ENCODE peak calls at places on chromosomes 11 and 22, in four cellular contexts. P, X, H and S are unnamed samples.

GRCh38 chr11:20000393-20001134 is 159.7 kb downstream of the DBX1 start:
- DNase-seq in P (no peak), X (no peak), H (no peak), S (no peak)

GRCh38 chr11:95465887-95466286 is 234.9 kb upstream of the SESN3 start:
- DNase-seq in P (no peak), X (no peak), H (no peak), S (no peak)

GRCh38 chr11:65116370-65117205 is 913 bp downstream of the ZNHIT2 start:
- DNase-seq in P (no peak), X (peak; percentile 45), H (no peak), S (peak; percentile 48)

GRCh38 chr11:6259638-6260019 is at the start of gene CCKBR:
- DNase-seq in P (no peak), X (no peak), H (no peak), S (no peak)

GRCh38 chr22:25102722-25103121 is 96.9 kb upstream of the CRYBB3 start:
- DNase-seq in P (no peak), X (no peak), H (no peak), S (no peak)

GRCh38 chr22:42676059-42676607 is 26.9 kb upstream of the CYB5R3 start:
- DNase-seq in P (no peak), X (peak; percentile 78), H (no peak), S (peak; percentile 94)

GRCh38 chr11:60950933-60951610 is 904 bp downstream of the SLC15A3 start:
- DNase-seq in P (no peak), X (no peak), H (peak; percentile 56), S (peak; percentile 24)

GRCh38 chr11:131511794-131512193 is 141.4 kb downstream of the NTM start:
- DNase-seq in P (no peak), X (no peak), H (peak; percentile 32), S (no peak)

GRCh38 chr11:126925321-126926093 is 75.1 kb downstream of the KIRREL3 start:
- DNase-seq in P (no peak), X (no peak), H (no peak), S (no peak)

GRCh38 chr11:126361400-126361799 is 5.9 kb downstream of the ST3GAL4 start:
- DNase-seq in P (no peak), X (no peak), H (no peak), S (no peak)

GRCh38 chr11:111565111-111565720 is 24.7 kb downstream of the LAYN start:
- DNase-seq in P (peak; percentile 50), X (peak; percentile 86), H (peak; percentile 56), S (peak; percentile 83)

GRCh38 chr11:135035282-135035681 is 623.2 kb upstream of the B3GAT1 start:
- DNase-seq in P (no peak), X (no peak), H (no peak), S (no peak)

GRCh38 chr11:135036488-135037297 is 624.7 kb upstream of the B3GAT1 start:
- DNase-seq in P (no peak), X (no peak), H (no peak), S (no peak)

GRCh38 chr11:135037828-135038227 is 625.8 kb upstream of the B3GAT1 start:
- DNase-seq in P (no peak), X (no peak), H (no peak), S (no peak)

GRCh38 chr11:135033545-135033944 is 621.5 kb upstream of the B3GAT1 start:
- DNase-seq in P (no peak), X (no peak), H (no peak), S (no peak)
- TF ChIP-seq CTCF in P (no peak), X (no peak), H (no peak), S (no peak)

DNA sequence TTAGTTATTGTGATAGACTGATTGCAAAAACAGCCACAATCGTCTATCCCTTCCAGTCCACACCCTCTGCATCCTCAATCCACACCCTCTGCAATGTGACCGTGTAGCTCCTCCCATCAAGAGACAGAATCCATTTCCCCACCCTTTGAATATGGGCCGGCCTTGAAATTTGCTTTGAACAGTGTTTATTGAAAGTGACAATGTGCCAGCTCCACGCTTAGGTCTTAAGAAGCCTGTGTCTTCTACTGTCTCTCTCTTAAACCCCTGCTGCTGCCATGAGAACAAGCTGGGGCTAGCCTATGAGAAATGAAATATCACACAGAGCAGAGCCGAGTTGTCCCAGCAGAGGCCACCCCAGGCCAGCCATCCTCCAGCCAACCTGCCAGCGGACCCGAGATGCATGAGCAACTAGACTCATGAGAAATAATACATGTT is 22.3 kb upstream of the MICAL2 start:
- DNase-seq in P (no peak), X (peak; percentile 68), H (no peak), S (peak; percentile 75)
- TF ChIP-seq CTCF in P (peak; percentile 18), X (peak; percentile 43), H (no peak), S (peak; percentile 45)

GRCh38 chr11:133530501-133530835 is 1.8 kb downstream of the OPCML start:
- DNase-seq in P (no peak), X (no peak), H (no peak), S (no peak)
- TF ChIP-seq CTCF in P (no peak), X (no peak), H (no peak), S (no peak)

GRCh38 chr11:43576834-43577521 is 103.6 kb upstream of the HSD17B12 start:
- DNase-seq in P (no peak), X (peak; percentile 62), H (peak; percentile 66), S (peak; percentile 42)
- TF ChIP-seq CTCF in P (no peak), X (peak; percentile 35), H (no peak), S (peak; percentile 40)

DNA sequence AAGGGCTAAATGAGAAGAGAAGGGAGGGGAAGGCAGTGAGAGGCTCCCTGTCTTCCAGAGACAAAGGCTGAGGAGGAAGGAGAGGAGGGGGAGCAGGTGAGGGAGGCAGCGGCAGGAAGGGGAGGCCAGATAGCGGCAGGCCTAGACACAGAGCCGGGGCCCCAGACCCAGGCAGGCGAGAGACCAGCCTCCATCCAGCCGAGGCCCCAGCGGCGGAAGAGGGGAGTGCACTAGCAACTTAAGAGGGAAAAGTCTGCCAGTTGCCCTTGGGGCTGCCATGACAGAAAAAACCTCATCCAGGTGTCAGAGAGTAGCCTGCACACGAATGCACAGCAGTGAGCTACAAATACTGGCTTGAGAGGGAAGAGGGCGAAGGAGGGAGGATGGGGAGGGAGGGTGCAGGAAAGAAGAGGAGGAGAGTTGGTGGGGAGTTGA is 46.7 kb downstream of the IGLL1 start:
- DNase-seq in P (no peak), X (peak; percentile 46), H (no peak), S (peak; percentile 21)
- TF ChIP-seq CTCF in P (no peak), X (peak; percentile 46), H (no peak), S (peak; percentile 51)

GRCh38 chr11:133122260-133122659 is 410.0 kb downstream of the OPCML start:
- DNase-seq in P (no peak), X (no peak), H (no peak), S (no peak)
- TF ChIP-seq CTCF in P (no peak), X (no peak), H (no peak), S (no peak)

DNA sequence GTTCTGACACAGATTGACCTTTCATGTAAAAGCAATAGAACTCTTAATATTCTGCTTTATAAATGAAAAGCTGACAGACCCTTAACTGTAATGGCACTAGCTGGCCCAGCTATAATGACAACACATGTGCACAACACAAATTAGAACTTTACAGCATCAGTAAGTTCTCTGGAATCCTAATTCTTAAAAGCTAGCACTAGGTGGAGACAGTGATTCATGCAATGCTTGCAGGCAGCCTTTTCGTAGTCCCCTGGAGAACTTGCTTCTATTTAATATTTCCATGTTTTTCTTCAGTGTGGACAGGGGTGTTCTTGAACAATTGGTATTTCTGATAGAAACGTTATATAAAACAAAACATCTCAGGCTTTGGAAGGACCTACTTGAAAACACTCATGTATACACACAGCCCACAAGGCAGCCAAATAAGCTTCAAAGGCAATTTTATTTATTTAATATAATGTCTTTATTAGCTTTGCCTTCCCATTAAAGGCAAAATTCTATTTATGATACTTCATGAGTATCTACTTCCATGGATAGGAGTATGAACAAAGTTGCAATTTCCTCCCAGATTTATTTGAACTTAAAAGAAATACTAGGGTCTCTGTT is 374.3 kb upstream of the MPPED2 start:
- DNase-seq in P (no peak), X (peak; percentile 78), H (peak; percentile 3), S (peak; percentile 16)
- TF ChIP-seq CTCF in P (no peak), X (peak; percentile 70), H (peak; percentile 20), S (peak; percentile 32)

DNA sequence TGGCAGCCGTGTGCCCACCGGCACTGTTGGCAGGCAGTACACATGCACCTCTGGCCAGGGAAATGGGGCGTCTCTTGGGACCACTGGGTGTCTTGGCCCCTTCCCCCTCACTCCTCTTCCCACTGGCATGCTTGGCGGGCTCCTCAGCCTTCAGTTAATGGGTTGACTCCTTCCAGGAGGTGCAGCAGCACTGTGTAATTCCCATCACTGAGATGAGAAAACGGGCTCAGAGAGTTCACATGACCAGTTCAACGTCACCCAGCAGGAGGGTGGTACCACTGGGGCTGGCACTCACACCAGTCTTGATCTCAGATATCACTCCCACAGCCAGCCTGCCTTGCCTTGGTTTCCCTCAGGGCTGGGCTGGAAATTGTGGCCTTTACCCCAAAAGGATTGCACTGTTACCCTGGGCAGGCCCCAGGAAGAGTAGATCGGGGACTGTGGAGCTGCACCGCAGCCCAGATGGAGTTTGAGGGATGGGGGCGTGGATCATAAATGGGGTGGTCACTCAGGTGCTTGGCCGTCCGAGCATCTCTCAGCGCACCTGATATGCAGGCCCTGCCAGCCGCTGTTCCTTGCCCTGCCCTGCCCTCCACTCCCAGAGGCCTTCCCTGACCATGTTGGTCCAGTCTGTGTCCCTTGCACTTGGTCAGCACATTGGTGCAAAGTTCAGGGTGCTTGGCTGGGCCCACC is 16.9 kb downstream of the CAPN5 start:
- DNase-seq in P (no peak), X (no peak), H (no peak), S (no peak)
- TF ChIP-seq CTCF in P (no peak), X (no peak), H (no peak), S (no peak)

DNA sequence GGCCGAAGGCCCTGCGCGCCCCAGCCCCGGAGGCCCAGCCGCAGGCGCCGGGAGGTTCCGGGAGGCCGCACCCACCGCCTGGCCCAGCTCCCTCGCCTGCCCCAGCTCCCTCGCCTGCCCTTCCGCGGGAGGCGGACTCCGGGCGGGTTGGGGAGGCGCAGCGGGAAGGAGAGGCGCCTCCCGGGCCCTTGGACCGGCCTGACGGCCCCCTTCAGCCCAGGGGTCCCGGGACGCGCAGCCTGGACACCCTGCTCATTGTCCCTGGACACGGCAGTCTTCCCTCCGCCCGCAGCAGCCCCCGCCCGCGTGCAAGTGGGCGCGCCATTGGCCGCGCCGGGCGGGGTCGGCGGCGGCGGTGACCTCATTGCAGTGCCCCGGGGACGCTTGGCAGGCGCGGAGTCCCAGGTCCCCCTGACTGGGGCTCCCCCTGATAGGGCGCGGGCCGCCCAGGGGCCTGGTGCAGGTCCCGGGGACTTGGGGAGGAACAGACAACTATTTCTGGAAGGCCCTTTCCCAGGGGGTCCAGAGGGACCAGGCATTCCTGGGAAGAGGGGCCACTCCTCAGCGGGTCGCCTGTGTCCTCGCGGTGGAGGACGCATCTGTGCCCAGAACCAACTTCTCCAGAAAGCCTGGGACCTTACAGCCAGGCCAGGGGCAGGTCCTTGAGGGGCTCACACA is 501 bp downstream of the CD151 start:
- DNase-seq in P (no peak), X (no peak), H (peak; percentile 77), S (no peak)
- TF ChIP-seq CTCF in P (no peak), X (no peak), H (no peak), S (no peak)